ENCODE peak calls at places on chromosome 11, in six cellular contexts. One of them, this sample, is unnamed. For H3K36me3, the result is how much of the 10 kb centered on the place peaks cover.

GRCh38 chr11:67584205-67584880 is 731 bp downstream of the GSTP1 start:
- DNase-seq in H1: peak
- DNase-seq in body of pancreas: peak
- DNase-seq in heart left ventricle: peak
- DNase-seq in ovary: peak
- DNase-seq in prostate gland: peak
- DNase-seq in this sample: peak

GRCh38 chr11:79294845-79295520 is 145.8 kb downstream of the TENM4 start:
- DNase-seq in H1: no peak
- DNase-seq in body of pancreas: peak
- DNase-seq in heart left ventricle: no peak
- DNase-seq in ovary: no peak
- DNase-seq in prostate gland: peak
- DNase-seq in this sample: no peak

GRCh38 chr11:57778318-57779037 is 16.9 kb downstream of the CTNND1 start:
- DNase-seq in H1: peak
- DNase-seq in body of pancreas: peak
- DNase-seq in heart left ventricle: peak
- DNase-seq in ovary: peak
- DNase-seq in prostate gland: peak
- DNase-seq in this sample: no peak

GRCh38 chr11:87006035-87006434 is 31.7 kb upstream of the TMEM135 start:
- DNase-seq in H1: no peak
- DNase-seq in body of pancreas: no peak
- DNase-seq in heart left ventricle: no peak
- DNase-seq in ovary: no peak
- DNase-seq in prostate gland: no peak
- DNase-seq in this sample: no peak

GRCh38 chr11:10413268-10413667 is 41.8 kb upstream of the AMPD3 start:
- DNase-seq in H1: no peak
- DNase-seq in body of pancreas: no peak
- DNase-seq in heart left ventricle: no peak
- DNase-seq in ovary: no peak
- DNase-seq in prostate gland: no peak
- DNase-seq in this sample: no peak

GRCh38 chr11:19306570-19306969 is 65.8 kb upstream of the E2F8 start:
- DNase-seq in H1: no peak
- DNase-seq in body of pancreas: no peak
- DNase-seq in heart left ventricle: no peak
- DNase-seq in ovary: no peak
- DNase-seq in prostate gland: no peak
- DNase-seq in this sample: no peak

GRCh38 chr11:24828938-24829337 is 332.1 kb downstream of the LUZP2 start:
- DNase-seq in H1: no peak
- DNase-seq in body of pancreas: no peak
- DNase-seq in heart left ventricle: no peak
- DNase-seq in ovary: no peak
- DNase-seq in prostate gland: peak
- DNase-seq in this sample: no peak

GRCh38 chr11:130163346-130164220 is 4.0 kb downstream of the ST14 start:
- DNase-seq in H1: no peak
- DNase-seq in body of pancreas: peak
- DNase-seq in heart left ventricle: peak
- DNase-seq in ovary: no peak
- DNase-seq in prostate gland: no peak
- DNase-seq in this sample: no peak

GRCh38 chr11:44708063-44708462 is 18.7 kb upstream of the TSPAN18 start:
- DNase-seq in H1: no peak
- DNase-seq in body of pancreas: no peak
- DNase-seq in heart left ventricle: peak
- DNase-seq in ovary: no peak
- DNase-seq in prostate gland: no peak
- DNase-seq in this sample: no peak

GRCh38 chr11:34308821-34309585 is 48.8 kb downstream of the ABTB2 start:
- DNase-seq in H1: no peak
- DNase-seq in body of pancreas: no peak
- DNase-seq in heart left ventricle: no peak
- DNase-seq in ovary: no peak
- DNase-seq in prostate gland: no peak
- DNase-seq in this sample: no peak

GRCh38 chr11:66363805-66364535 is 7.6 kb downstream of the SLC29A2 start:
- DNase-seq in H1: peak
- DNase-seq in body of pancreas: peak
- DNase-seq in heart left ventricle: no peak
- DNase-seq in ovary: no peak
- DNase-seq in prostate gland: no peak
- DNase-seq in this sample: no peak

GRCh38 chr11:130202818-130203671 is 43.5 kb downstream of the ST14 start:
- DNase-seq in H1: no peak
- DNase-seq in body of pancreas: no peak
- DNase-seq in heart left ventricle: no peak
- DNase-seq in ovary: no peak
- DNase-seq in prostate gland: no peak
- DNase-seq in this sample: no peak

DNA sequence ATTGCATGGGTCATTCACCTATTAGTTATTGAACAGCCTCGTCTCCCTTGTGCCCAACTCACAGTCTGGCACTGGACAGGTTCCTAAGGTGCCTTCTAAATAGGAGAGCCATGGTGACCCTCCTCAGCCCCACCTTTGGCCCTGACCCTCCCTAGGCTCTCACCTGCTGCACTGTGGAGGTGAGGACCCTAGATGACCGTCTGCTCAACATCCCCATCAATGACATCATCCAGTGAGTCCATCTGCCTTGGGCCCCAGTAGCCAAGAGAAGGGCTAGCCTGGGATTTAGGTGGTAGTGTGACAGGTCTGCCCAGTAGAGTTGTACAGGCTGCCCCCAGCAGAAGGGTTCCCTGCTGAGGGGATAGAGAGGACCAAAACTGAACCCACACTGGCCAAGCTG is 13.6 kb downstream of the UCP2 start:
- DNase-seq in H1: no peak
- DNase-seq in body of pancreas: no peak
- DNase-seq in heart left ventricle: no peak
- DNase-seq in ovary: no peak
- DNase-seq in prostate gland: no peak
- DNase-seq in this sample: no peak
- TF ChIP-seq POLR2A in H1: no peak
- TF ChIP-seq POLR2A in body of pancreas: no peak
- TF ChIP-seq POLR2A in heart left ventricle: no peak
- TF ChIP-seq POLR2A in ovary: no peak
- TF ChIP-seq POLR2A in prostate gland: no peak
- TF ChIP-seq POLR2A in this sample: no peak

DNA sequence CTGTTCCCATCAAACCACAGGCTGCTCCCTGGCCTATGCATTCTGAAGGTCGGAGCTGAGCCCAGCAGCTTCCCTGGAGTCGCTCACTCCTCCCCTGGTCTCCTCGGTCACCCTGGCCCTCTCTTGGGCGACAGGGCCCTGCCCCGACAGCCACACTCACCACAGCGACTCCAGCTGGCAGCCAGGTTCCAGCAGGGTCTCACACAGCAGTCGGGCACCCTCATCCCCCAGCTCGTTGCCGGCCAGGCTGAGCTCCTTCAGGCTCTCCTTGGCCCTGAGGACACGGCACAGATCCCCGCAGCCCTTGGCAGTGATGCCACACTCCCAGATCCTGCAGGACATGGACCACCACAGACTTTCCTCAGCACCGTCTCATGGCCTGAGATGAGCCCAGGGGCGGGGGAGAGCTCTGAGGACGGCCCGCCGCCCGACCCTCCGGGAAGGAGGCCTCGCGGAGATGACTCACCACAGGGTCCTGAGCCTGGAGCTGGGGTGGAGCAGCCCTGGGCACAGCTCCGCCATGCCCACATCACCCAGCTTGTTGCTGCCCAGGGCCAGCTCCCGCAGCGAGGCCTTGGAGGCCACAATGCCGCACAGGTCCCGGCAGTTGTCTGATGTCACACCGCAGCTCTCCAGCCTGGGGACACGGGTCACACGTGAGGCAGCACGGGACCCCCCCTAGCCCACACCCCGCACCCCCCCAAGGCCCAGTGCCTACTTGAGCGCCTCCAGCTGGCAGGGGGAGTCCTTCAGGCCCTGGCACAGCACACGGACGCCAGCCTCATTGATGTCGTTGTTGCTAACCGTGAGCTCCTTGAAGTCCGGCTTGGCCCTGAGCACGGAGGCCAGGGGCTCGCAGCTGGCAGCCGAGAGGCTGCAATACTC is 8.5 kb downstream of the RNH1 start:
- DNase-seq in H1: no peak
- DNase-seq in body of pancreas: no peak
- DNase-seq in heart left ventricle: no peak
- DNase-seq in ovary: no peak
- DNase-seq in prostate gland: no peak
- DNase-seq in this sample: no peak
- H3K36me3 ChIP-seq in H1: under half
- H3K36me3 ChIP-seq in body of pancreas: under half
- H3K36me3 ChIP-seq in heart left ventricle: under half
- H3K36me3 ChIP-seq in ovary: under half
- H3K36me3 ChIP-seq in prostate gland: under half
- H3K36me3 ChIP-seq in this sample: half or more

DNA sequence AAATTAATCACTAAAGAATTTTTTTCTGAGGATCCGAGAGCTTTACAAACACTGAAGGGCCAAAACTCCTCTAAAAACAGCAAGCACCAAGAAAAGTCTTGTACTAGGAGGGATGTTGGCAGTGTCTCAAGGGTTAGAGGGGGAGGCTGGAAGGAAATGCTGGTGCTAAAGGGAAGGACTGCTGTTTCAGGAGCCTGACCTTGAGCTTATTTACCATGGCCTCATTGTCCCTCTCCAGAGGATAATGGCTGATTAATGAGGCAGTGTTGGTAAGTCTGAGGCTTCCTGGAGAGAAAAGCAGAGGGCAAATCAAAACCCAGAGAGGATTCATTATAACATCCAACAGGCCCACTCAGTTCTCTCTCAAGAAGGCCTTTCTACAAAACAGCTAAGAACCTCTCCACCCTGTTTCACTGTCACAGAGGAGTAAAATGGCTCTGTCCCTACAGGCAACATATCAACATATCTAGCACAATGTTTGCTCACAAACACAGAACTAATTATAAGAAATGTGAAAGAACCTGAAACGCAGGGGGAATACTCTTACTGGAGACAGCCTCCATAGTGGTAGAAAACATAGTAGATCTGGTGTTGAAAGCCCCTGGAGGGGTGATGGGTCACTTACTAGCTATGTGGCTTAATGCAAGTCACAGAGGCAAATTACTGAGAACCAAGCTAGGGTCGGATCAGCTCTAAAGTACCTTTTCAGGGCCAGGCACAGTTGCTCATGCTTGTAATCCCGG is 31.5 kb downstream of the NUMA1 start:
- DNase-seq in H1: no peak
- DNase-seq in body of pancreas: peak
- DNase-seq in heart left ventricle: no peak
- DNase-seq in ovary: peak
- DNase-seq in prostate gland: no peak
- DNase-seq in this sample: no peak
- TF ChIP-seq POLR2A in H1: no peak
- TF ChIP-seq POLR2A in body of pancreas: no peak
- TF ChIP-seq POLR2A in heart left ventricle: no peak
- TF ChIP-seq POLR2A in ovary: no peak
- TF ChIP-seq POLR2A in prostate gland: no peak
- TF ChIP-seq POLR2A in this sample: no peak

DNA sequence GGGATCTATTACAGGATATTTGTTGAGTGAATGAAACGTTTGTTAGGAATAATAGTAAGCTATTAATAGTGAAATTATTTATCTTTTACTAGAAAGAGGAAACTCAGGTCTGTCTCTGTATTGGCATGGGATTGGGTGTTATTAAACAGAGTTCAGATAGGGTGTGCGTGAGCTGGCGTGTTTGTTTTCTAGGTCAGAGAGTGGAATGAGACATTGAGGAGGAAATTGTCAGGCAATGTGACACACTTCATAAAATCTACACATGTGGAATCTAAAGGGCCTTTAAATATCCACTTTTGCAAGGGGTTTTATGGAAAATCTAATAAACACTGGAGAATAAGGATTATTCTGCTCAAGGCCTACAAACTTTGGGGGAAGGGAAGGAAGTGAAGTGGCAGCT is 552.9 kb downstream of the NTM start:
- DNase-seq in H1: no peak
- DNase-seq in body of pancreas: no peak
- DNase-seq in heart left ventricle: no peak
- DNase-seq in ovary: no peak
- DNase-seq in prostate gland: no peak
- DNase-seq in this sample: no peak
- H3K36me3 ChIP-seq in H1: under half
- H3K36me3 ChIP-seq in body of pancreas: under half
- H3K36me3 ChIP-seq in heart left ventricle: under half
- H3K36me3 ChIP-seq in ovary: under half
- H3K36me3 ChIP-seq in prostate gland: under half
- H3K36me3 ChIP-seq in this sample: under half

GRCh38 chr11:12088531-12088930 is 21.9 kb upstream of the MICAL2 start:
- DNase-seq in H1: no peak
- DNase-seq in body of pancreas: no peak
- DNase-seq in heart left ventricle: no peak
- DNase-seq in ovary: no peak
- DNase-seq in prostate gland: no peak
- DNase-seq in this sample: no peak

GRCh38 chr11:12088047-12088481 is 22.3 kb upstream of the MICAL2 start:
- DNase-seq in H1: no peak
- DNase-seq in body of pancreas: peak
- DNase-seq in heart left ventricle: peak
- DNase-seq in ovary: no peak
- DNase-seq in prostate gland: peak
- DNase-seq in this sample: no peak

GRCh38 chr11:12085371-12086251 is 24.8 kb upstream of the MICAL2 start:
- DNase-seq in H1: no peak
- DNase-seq in body of pancreas: no peak
- DNase-seq in heart left ventricle: no peak
- DNase-seq in ovary: no peak
- DNase-seq in prostate gland: no peak
- DNase-seq in this sample: no peak

GRCh38 chr11:12086271-12087074 is 23.9 kb upstream of the MICAL2 start:
- DNase-seq in H1: no peak
- DNase-seq in body of pancreas: peak
- DNase-seq in heart left ventricle: peak
- DNase-seq in ovary: no peak
- DNase-seq in prostate gland: no peak
- DNase-seq in this sample: no peak

GRCh38 chr11:12087075-12087775 is 23.2 kb upstream of the MICAL2 start:
- DNase-seq in H1: no peak
- DNase-seq in body of pancreas: no peak
- DNase-seq in heart left ventricle: no peak
- DNase-seq in ovary: no peak
- DNase-seq in prostate gland: no peak
- DNase-seq in this sample: no peak
- TF ChIP-seq POLR2A in H1: no peak
- TF ChIP-seq POLR2A in body of pancreas: no peak
- TF ChIP-seq POLR2A in heart left ventricle: no peak
- TF ChIP-seq POLR2A in ovary: no peak
- TF ChIP-seq POLR2A in prostate gland: no peak
- TF ChIP-seq POLR2A in this sample: no peak

GRCh38 chr11:61814242-61814957 is 2.4 kb downstream of the FADS1 start:
- DNase-seq in H1: no peak
- DNase-seq in body of pancreas: peak
- DNase-seq in heart left ventricle: peak
- DNase-seq in ovary: no peak
- DNase-seq in prostate gland: no peak
- DNase-seq in this sample: no peak
- H3K36me3 ChIP-seq in H1: under half
- H3K36me3 ChIP-seq in body of pancreas: under half
- H3K36me3 ChIP-seq in heart left ventricle: under half
- H3K36me3 ChIP-seq in ovary: under half
- H3K36me3 ChIP-seq in prostate gland: under half
- H3K36me3 ChIP-seq in this sample: under half